ENCODE peak calls at places on chromosomes 12 and 14, in eight cellular contexts. Q is stomach, Z is ovary, A is pancreas, H is keratinocyte, R is colonic mucosa, B is astrocyte of the cerebellum, I is IMR-90. X is an unnamed sample.

GRCh38 chr14:63286071-63286470 is 32.7 kb downstream of the GPHB5 start:
- DNase-seq in A (peak), B (no peak), Z (no peak), R (no peak), H (no peak), Q (no peak), I (no peak), X (no peak)

GRCh38 chr12:98895086-98895651 is 250.1 kb downstream of the APAF1 start:
- DNase-seq in H (no peak), Z (peak), Q (no peak), R (no peak), A (no peak), I (no peak), B (no peak), X (no peak)

GRCh38 chr14:23405096-23405495 is 3.0 kb downstream of the MYH6 start:
- DNase-seq in H (no peak), I (no peak), Z (no peak), A (no peak), B (no peak), R (no peak), Q (no peak), X (no peak)

GRCh38 chr12:130124106-130124505 is 38.2 kb upstream of the FZD10 start:
- DNase-seq in R (no peak), Q (no peak), I (no peak), H (no peak), Z (no peak), B (no peak), A (no peak), X (no peak)

GRCh38 chr12:120356567-120357030 is 12.4 kb downstream of the MSI1 start:
- DNase-seq in A (peak), Q (peak), B (peak), I (peak), Z (peak), H (peak), R (peak), X (peak)

GRCh38 chr12:124436366-124436765 is 131.0 kb downstream of the NCOR2 start:
- DNase-seq in Q (no peak), A (no peak), H (no peak), R (no peak), Z (no peak), B (no peak), I (peak), X (no peak)

GRCh38 chr12:123027726-123028445 is 47.4 kb downstream of the ARL6IP4 start:
- DNase-seq in B (no peak), A (no peak), I (no peak), R (no peak), Q (no peak), Z (no peak), H (no peak), X (no peak)

GRCh38 chr14:65377576-65377975 is 35.0 kb upstream of the FUT8 start:
- DNase-seq in A (no peak), Q (no peak), Z (no peak), B (no peak), H (no peak), R (no peak), I (peak), X (peak)

GRCh38 chr14:35331605-35332516 is 39.7 kb downstream of the PSMA6 start:
- DNase-seq in I (peak), H (peak), A (peak), R (peak), B (no peak), Q (peak), Z (no peak), X (peak)

GRCh38 chr12:40622246-40622838 is 69.9 kb upstream of the CNTN1 start:
- DNase-seq in A (peak), B (peak), Z (peak), R (peak), H (no peak), Q (peak), I (peak), X (peak)

GRCh38 chr14:47691829-47692228 is 16.4 kb upstream of the MDGA2 start:
- DNase-seq in Z (no peak), R (no peak), Q (no peak), I (no peak), H (no peak), A (no peak), B (no peak), X (no peak)

GRCh38 chr14:104805326-104805678 is 4.4 kb downstream of the ZBTB42 start:
- DNase-seq in A (peak), Z (peak), I (peak), B (peak), H (no peak), Q (peak), R (no peak), X (peak)

GRCh38 chr12:57342207-57342691 is 88.6 kb downstream of the R3HDM2 start:
- DNase-seq in B (no peak), H (no peak), Q (no peak), Z (peak), A (no peak), I (peak), R (no peak), X (peak)

GRCh38 chr12:84329933-84330332 is 582.7 kb downstream of the SLC6A15 start:
- DNase-seq in H (no peak), R (no peak), A (no peak), I (no peak), Z (no peak), B (no peak), Q (no peak), X (no peak)

GRCh38 chr12:108201808-108202207 is 72.7 kb downstream of the WSCD2 start:
- DNase-seq in I (no peak), B (no peak), Q (no peak), A (no peak), H (no peak), R (no peak), Z (no peak), X (no peak)

GRCh38 chr14:71682337-71682736 is 249.9 kb upstream of the RGS6 start:
- DNase-seq in Q (no peak), I (peak), B (no peak), Z (no peak), R (no peak), A (no peak), H (no peak), X (no peak)

GRCh38 chr12:52037248-52037861 is 13.9 kb upstream of the NR4A1 start:
- DNase-seq in Q (peak), I (peak), B (no peak), Z (peak), R (no peak), A (peak), H (no peak), X (peak)

GRCh38 chr14:65336191-65336591 is 76.3 kb upstream of the FUT8 start:
- DNase-seq in Z (no peak), A (no peak), Q (no peak), I (peak), B (no peak), R (no peak), H (no peak), X (peak)

GRCh38 chr12:109777544-109777943 is 55.7 kb downstream of the TRPV4 start:
- DNase-seq in I (peak), Z (no peak), B (no peak), R (peak), H (no peak), A (no peak), Q (no peak), X (peak)

GRCh38 chr12:79933580-79934264 is 1.2 kb downstream of the PPP1R12A start:
- DNase-seq in B (no peak), Q (no peak), Z (no peak), H (no peak), R (peak), A (no peak), I (peak), X (peak)

GRCh38 chr12:29710104-29710503 is 73.6 kb downstream of the TMTC1 start:
- DNase-seq in R (no peak), I (no peak), H (no peak), B (no peak), Z (peak), A (no peak), Q (no peak), X (peak)

GRCh38 chr14:104868060-104868740 is 3.1 kb downstream of the CEP170B start:
- DNase-seq in R (no peak), B (no peak), A (no peak), I (no peak), H (no peak), Q (no peak), Z (no peak), X (no peak)

GRCh38 chr12:101740566-101740965 is 1.3 kb upstream of the SYCP3 start:
- DNase-seq in R (no peak), Z (no peak), I (no peak), B (no peak), H (no peak), A (no peak), Q (no peak), X (no peak)

GRCh38 chr14:90298230-90298629 is 33.5 kb downstream of the NRDE2 start:
- DNase-seq in Q (no peak), R (no peak), A (no peak), I (no peak), Z (no peak), B (no peak), H (no peak), X (no peak)

GRCh38 chr12:52691076-52691764 is 11.0 kb upstream of the KRT1 start:
- DNase-seq in Q (no peak), H (no peak), Z (peak), A (no peak), B (no peak), R (no peak), I (no peak), X (no peak)

GRCh38 chr12:105825141-105825540 is 313.6 kb downstream of the NUAK1 start:
- DNase-seq in Q (no peak), A (no peak), R (no peak), H (no peak), B (no peak), I (no peak), Z (no peak), X (no peak)

GRCh38 chr12:3035171-3035570 is 42.0 kb upstream of the TSPAN9 start:
- DNase-seq in Q (no peak), H (no peak), I (peak), B (no peak), R (no peak), A (no peak), Z (no peak), X (no peak)

GRCh38 chr12:59820594-59821011 is 224.8 kb downstream of the SLC16A7 start:
- DNase-seq in Z (no peak), B (no peak), Q (no peak), R (no peak), H (no peak), A (no peak), I (peak), X (peak)

GRCh38 chr12:109680521-109681030 is 33.0 kb upstream of the FAM222A start:
- DNase-seq in R (peak), A (no peak), I (no peak), Z (no peak), H (no peak), Q (peak), B (no peak), X (no peak)

GRCh38 chr14:56118611-56119181 is 485 bp downstream of the PELI2 start:
- DNase-seq in Q (peak), R (peak), B (no peak), Z (peak), A (no peak), H (no peak), I (no peak), X (no peak)

GRCh38 chr14:95173518-95173917 is 16.2 kb upstream of the DICER1 start:
- DNase-seq in B (no peak), R (no peak), A (no peak), I (no peak), Q (no peak), H (no peak), Z (no peak), X (no peak)

GRCh38 chr12:92740421-92740820 is 37.6 kb downstream of the PLEKHG7 start:
- DNase-seq in Z (no peak), Q (no peak), I (no peak), H (no peak), B (peak), R (no peak), A (no peak), X (no peak)

GRCh38 chr12:95674088-95674595 is 116.4 kb downstream of the NTN4 start:
- DNase-seq in R (no peak), B (no peak), I (no peak), Q (no peak), H (no peak), A (no peak), Z (no peak), X (no peak)

GRCh38 chr14:68089146-68089715 is 269.7 kb downstream of the RAD51B start:
- DNase-seq in H (no peak), A (no peak), B (peak), Q (no peak), Z (no peak), I (peak), R (no peak), X (peak)

GRCh38 chr14:50225974-50226297 is 5.4 kb downstream of the SOS2 start:
- DNase-seq in B (no peak), Z (no peak), R (no peak), A (no peak), I (no peak), Q (no peak), H (no peak), X (no peak)

DNA sequence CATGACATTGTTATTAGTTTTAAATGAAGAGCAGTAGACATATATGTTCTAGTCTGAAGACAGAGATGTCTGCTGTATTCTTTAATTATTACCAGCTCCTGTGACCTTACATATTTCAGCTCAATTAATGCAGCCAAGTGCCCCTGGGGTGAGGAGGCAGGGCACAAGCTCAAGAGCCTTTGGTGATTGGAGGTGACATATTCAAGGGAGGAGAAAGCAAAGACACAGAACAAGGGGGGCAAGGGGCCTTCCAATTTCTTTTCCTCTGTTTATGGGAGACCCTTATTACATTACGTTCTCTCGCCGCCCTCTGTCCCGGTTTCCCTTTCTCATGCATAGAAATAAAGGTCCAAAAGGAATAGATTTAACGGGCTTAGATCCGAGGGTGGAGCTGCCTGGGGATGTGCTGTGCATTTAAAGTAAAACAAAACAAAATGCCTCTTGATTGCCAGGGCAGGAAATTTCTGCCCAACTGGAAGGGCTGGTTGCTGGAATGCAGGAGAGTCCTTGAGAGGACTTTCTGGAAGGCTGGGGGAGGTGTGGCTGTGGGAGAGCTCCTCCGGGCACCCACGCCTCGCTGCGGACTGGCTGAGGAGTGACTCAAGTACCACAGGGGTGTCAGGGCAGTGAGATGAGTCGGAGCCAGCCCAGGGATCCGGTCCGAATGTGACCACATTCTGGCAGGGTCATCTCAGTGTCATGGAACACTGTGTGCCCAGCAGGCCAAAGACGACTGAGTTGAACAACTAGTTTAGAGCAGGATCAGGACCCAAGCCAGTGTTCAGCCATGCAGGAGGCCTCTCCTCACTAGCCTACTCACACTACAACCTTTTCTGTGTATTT is 32.1 kb upstream of the GSG1 start:
- DNase-seq in R (no peak), H (peak), Q (peak), Z (peak), A (peak), B (peak), I (peak), X (peak)
- TF ChIP-seq CTCF in R (no peak), H (peak), Q (no peak), Z (no peak), A (no peak), B (peak), I (peak), X (peak)

DNA sequence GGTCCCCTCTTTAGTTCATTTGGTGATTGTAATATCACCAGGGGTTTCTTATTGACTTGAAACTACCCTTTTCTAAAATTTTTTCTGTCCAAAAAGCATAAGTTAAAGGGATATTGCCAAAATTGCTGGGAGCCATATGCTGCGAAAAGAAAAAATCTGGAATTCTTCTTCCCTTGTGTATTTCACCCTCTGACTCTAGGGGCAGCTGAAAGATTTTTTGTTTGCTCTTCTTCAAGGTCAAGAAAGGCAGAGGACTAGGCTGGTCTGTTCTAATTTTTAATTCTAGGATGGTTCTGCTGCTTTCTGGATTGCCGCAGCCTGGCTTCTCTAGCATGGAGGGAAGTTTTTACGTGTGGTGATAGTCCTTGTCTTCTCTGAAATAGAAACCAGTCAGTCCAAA is 61.6 kb downstream of the FBXL14 start:
- DNase-seq in I (no peak), A (no peak), B (no peak), Q (no peak), Z (no peak), H (no peak), R (no peak), X (no peak)
- H3K4me3 ChIP-seq in I (no peak), A (no peak), B (peak), Q (no peak), Z (no peak), H (no peak), R (no peak), X (peak)

GRCh38 chr14:103404920-103405319 is 19.7 kb downstream of the MARK3 start:
- DNase-seq in B (no peak), I (no peak), H (no peak), A (peak), Q (peak), R (no peak), Z (no peak), X (no peak)

GRCh38 chr14:103401223-103402214 is 16.3 kb downstream of the MARK3 start:
- DNase-seq in R (no peak), H (no peak), Q (no peak), B (no peak), I (peak), Z (no peak), A (no peak), X (peak)

GRCh38 chr14:103400537-103400936 is 15.3 kb downstream of the MARK3 start:
- DNase-seq in Q (no peak), A (no peak), I (no peak), B (no peak), R (no peak), Z (no peak), H (no peak), X (no peak)

GRCh38 chr14:103402700-103403099 is 17.5 kb downstream of the MARK3 start:
- DNase-seq in R (no peak), I (peak), Z (no peak), B (no peak), H (no peak), Q (no peak), A (no peak), X (peak)

DNA sequence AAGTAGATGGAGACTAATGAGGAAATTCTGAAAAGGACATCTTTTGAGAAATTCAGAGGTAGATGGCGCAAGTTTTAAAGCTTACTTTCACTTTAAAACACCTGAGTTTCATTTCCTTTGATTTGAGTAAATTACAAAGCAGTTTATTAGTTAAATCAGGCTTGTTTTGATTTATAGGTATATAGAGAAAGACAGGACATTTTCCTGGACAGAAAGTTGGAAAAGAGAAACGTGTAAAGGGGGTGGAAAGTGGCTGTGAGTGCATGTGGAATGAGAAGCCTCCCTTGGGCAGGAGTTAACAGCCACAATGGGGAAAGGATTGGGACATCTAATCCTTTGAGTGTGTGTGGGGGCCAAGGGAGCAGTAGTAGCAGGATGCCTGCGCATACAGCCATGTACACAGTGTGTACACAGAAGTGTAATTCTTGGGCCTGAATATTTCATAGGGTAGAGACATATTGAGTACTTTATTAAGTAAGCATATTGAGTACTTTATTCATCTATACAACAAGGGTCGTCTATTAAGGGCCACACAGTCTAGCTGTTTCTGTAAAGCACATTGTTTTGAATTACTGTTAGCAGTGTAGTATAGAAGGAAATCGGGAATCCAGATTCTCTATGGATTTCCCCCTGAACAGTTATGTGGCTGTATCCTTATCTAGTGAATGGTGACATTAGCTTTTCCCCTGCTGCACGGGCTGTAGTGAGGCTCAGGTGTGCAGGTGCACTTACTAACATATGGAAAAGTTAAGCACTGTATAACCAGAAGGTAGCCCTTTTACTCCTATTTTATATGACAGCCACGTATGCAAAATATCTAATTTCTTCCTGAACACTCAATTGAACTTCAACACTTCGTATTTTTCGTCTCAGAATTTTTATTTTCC is 19.1 kb downstream of the MARK3 start:
- DNase-seq in Z (no peak), R (no peak), Q (no peak), I (peak), H (no peak), A (no peak), B (no peak), X (no peak)
- TF ChIP-seq CTCF in Z (no peak), R (no peak), Q (no peak), I (no peak), H (no peak), A (no peak), B (no peak), X (no peak)

GRCh38 chr12:6567112-6567680 is 895 bp downstream of the NOP2 start:
- DNase-seq in B (no peak), R (no peak), Q (no peak), A (no peak), Z (no peak), I (no peak), H (no peak), X (peak)
- H3K4me3 ChIP-seq in B (peak), R (peak), Q (peak), A (peak), Z (peak), I (peak), H (peak), X (peak)

X was measured in fibroblast of mammary gland.